ENCODE peak calls at places on chromosome 11, in four cellular contexts. V is tibial nerve, N is A549, U is HepG2. O is an unnamed sample.

GRCh38 chr11:27347949-27348879 is 14.8 kb downstream of the CCDC34 start:
- DNase-seq in V (no peak), U (no peak), N (no peak), O (no peak)

GRCh38 chr11:6319001-6319878 is 1.1 kb downstream of the CAVIN3 start:
- DNase-seq in V (peak), U (no peak), N (no peak), O (peak)

GRCh38 chr11:70212227-70212811 is 9.2 kb downstream of the FADD start:
- DNase-seq in U (peak), N (no peak), V (no peak), O (no peak)

GRCh38 chr11:35082322-35083180 is 56.4 kb upstream of the CD44 start:
- DNase-seq in U (no peak), N (peak), V (peak), O (no peak)

GRCh38 chr11:65310756-65311155 is 3.9 kb upstream of the CDC42EP2 start:
- DNase-seq in N (no peak), V (no peak), U (no peak), O (no peak)

GRCh38 chr11:123577081-123577598 is 77.3 kb downstream of the SCN3B start:
- DNase-seq in U (peak), N (peak), V (peak), O (peak)

GRCh38 chr11:95793111-95793510 is 2.8 kb downstream of the CEP57 start:
- DNase-seq in V (no peak), N (no peak), U (no peak), O (no peak)

GRCh38 chr11:2981130-2981529 is 11.0 kb downstream of the NAP1L4 start:
- DNase-seq in V (no peak), U (no peak), N (no peak), O (no peak)

GRCh38 chr11:64864135-64864472 is 14.3 kb downstream of the EHD1 start:
- DNase-seq in N (no peak), V (no peak), U (no peak), O (no peak)

GRCh38 chr11:88469828-88470227 is 132.3 kb upstream of the CTSC start:
- DNase-seq in N (no peak), U (no peak), V (no peak), O (no peak)

GRCh38 chr11:108871152-108871551 is 206.3 kb downstream of the DDX10 start:
- DNase-seq in U (peak), V (peak), N (no peak), O (peak)

GRCh38 chr11:45264839-45265515 is 21.2 kb downstream of the SYT13 start:
- DNase-seq in U (peak), N (peak), V (no peak), O (no peak)

GRCh38 chr11:8959546-8960166 is 4.6 kb downstream of the TMEM9B start:
- DNase-seq in V (peak), N (peak), U (peak), O (no peak)

GRCh38 chr11:33558097-33558496 is 142.5 kb downstream of the C11orf91 start:
- DNase-seq in V (no peak), U (no peak), N (no peak), O (no peak)

GRCh38 chr11:126411971-126412381 is 56.5 kb downstream of the ST3GAL4 start:
- DNase-seq in U (no peak), V (no peak), N (no peak), O (no peak)

GRCh38 chr11:96001037-96001436 is 77.1 kb upstream of the MTMR2 start:
- DNase-seq in N (no peak), U (no peak), V (peak), O (peak)

GRCh38 chr11:45037425-45038005 is 86.8 kb upstream of the TP53I11 start:
- DNase-seq in N (no peak), V (no peak), U (no peak), O (no peak)

GRCh38 chr11:120569903-120570302 is 58.4 kb downstream of the GRIK4 start:
- DNase-seq in V (no peak), N (no peak), U (peak), O (no peak)

GRCh38 chr11:10307022-10307410 is 2.1 kb downstream of the ADM start:
- DNase-seq in V (no peak), U (peak), N (peak), O (no peak)

GRCh38 chr11:94553938-94554337 is 10.2 kb downstream of the FUT4 start:
- DNase-seq in N (no peak), U (no peak), V (no peak), O (no peak)

GRCh38 chr11:134658481-134659080 is 246.5 kb upstream of the B3GAT1 start:
- DNase-seq in U (no peak), N (no peak), V (no peak), O (no peak)

GRCh38 chr11:117851091-117851490 is 25.4 kb downstream of the FXYD6 start:
- DNase-seq in V (no peak), N (no peak), U (no peak), O (no peak)

GRCh38 chr11:76161261-76161961 is 44.9 kb downstream of the WNT11 start:
- DNase-seq in V (no peak), U (no peak), N (no peak), O (peak)

GRCh38 chr11:17221968-17222367 is 14.2 kb upstream of the PIK3C2A start:
- DNase-seq in V (no peak), U (no peak), N (no peak), O (no peak)

GRCh38 chr11:134145715-134146114 is 76.8 kb downstream of the JAM3 start:
- DNase-seq in V (no peak), N (no peak), U (no peak), O (no peak)

GRCh38 chr11:111510311-111510710 is 1.9 kb downstream of the BTG4 start:
- DNase-seq in N (no peak), V (no peak), U (no peak), O (no peak)

GRCh38 chr11:494761-495536 is 12.1 kb downstream of the RNH1 start:
- DNase-seq in N (no peak), U (no peak), V (no peak), O (no peak)

GRCh38 chr11:126654886-126655806 is 299.7 kb downstream of the ST3GAL4 start:
- DNase-seq in N (no peak), U (no peak), V (no peak), O (no peak)

GRCh38 chr11:35014352-35014751 is 97.9 kb downstream of the PDHX start:
- DNase-seq in V (no peak), N (no peak), U (no peak), O (no peak)

GRCh38 chr11:113550179-113550578 is 75.0 kb upstream of the DRD2 start:
- DNase-seq in V (no peak), N (no peak), U (no peak), O (no peak)

GRCh38 chr11:62858201-62858600 is 18.8 kb upstream of the WDR74 start:
- DNase-seq in V (no peak), U (peak), N (no peak), O (no peak)

GRCh38 chr11:117457031-117457785 is 129.6 kb downstream of the CEP164 start:
- DNase-seq in U (no peak), V (no peak), N (no peak), O (no peak)

GRCh38 chr11:23359297-23359696 is 499.0 kb upstream of the CCDC179 start:
- DNase-seq in N (no peak), V (no peak), U (peak), O (no peak)

DNA sequence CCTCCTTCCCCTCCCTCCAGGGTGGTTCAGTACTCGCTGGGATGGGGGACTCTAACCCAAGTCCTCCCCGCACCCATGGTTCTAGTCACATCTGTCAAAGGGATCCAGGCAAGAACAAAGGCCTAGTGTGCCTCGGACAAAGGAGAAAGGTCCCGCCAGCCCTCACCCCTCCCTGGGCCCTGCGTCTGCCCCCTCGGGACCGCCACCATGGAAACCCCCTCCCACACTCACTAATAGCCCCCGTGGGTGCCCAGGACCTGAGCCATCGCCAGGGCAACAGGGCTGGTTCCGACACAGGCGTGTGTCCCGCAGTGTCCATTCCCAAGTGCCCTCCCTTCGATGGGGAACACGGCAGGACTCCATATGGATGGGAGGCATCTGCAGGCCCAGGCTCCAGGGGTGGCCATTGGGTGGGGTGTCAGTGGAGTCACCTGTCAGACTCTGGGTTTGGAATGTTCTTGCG is 5.1 kb upstream of the CARNS1 start:
- DNase-seq in U (no peak), V (no peak), N (no peak), O (no peak)
- H3K27ac ChIP-seq in U (no peak), V (peak), N (no peak), O (no peak)

DNA sequence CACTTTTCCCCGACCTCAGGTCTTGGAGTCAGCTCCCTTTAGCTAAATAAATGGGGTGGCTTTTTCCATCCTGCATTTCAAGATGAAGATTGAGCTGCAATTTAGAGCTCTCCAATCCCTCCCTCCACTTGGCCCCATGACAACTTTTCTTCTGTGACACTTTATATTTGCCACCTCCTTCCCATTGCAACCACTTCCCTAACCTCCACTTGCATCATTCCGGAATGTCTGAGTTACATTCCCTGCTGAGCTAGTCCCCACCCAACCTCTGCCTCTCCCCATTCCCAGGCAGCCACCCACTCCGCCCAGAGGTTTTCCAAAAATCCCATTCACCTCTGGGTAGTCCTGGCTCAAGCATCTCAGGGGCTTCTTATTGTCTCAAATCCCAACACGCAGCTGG is 24.7 kb downstream of the PC start:
- DNase-seq in U (no peak), V (no peak), N (no peak), O (no peak)
- TF ChIP-seq EP300 in U (no peak), V (no peak), N (no peak), O (no peak)

GRCh38 chr11:12886508-12886907 is 122.6 kb upstream of the RASSF10 start:
- DNase-seq in U (no peak), V (no peak), N (no peak), O (no peak)
- H3K27ac ChIP-seq in U (no peak), V (no peak), N (no peak), O (no peak)

GRCh38 chr11:85694385-85694980 is 8.5 kb upstream of the CCDC89 start:
- DNase-seq in N (peak), U (peak), V (no peak), O (no peak)

GRCh38 chr11:85697747-85698146 is 11.8 kb upstream of the CCDC89 start:
- DNase-seq in U (no peak), V (no peak), N (no peak), O (no peak)

GRCh38 chr11:85699957-85700741 is 14.2 kb upstream of the CCDC89 start:
- DNase-seq in N (no peak), V (no peak), U (no peak), O (no peak)

GRCh38 chr11:85698195-85698594 is 12.2 kb upstream of the CCDC89 start:
- DNase-seq in U (no peak), V (no peak), N (no peak), O (no peak)
- TF ChIP-seq EP300 in U (no peak), V (no peak), N (no peak), O (no peak)

GRCh38 chr11:74541466-74541865 is 47.9 kb upstream of the LIPT2 start:
- DNase-seq in V (no peak), U (no peak), N (no peak), O (no peak)
- H3K27ac ChIP-seq in V (no peak), U (no peak), N (no peak), O (no peak)

GRCh38 chr11:30110691-30111090 is 93.9 kb upstream of the KCNA4 start:
- DNase-seq in V (no peak), N (no peak), U (no peak), O (no peak)

GRCh38 chr11:30109774-30110173 is 92.9 kb upstream of the KCNA4 start:
- DNase-seq in N (no peak), V (no peak), U (no peak), O (no peak)

GRCh38 chr11:30107899-30108298 is 91.1 kb upstream of the KCNA4 start:
- DNase-seq in N (no peak), U (no peak), V (no peak), O (no peak)

GRCh38 chr11:30106222-30106621 is 89.4 kb upstream of the KCNA4 start:
- DNase-seq in U (no peak), V (no peak), N (no peak), O (no peak)

DNA sequence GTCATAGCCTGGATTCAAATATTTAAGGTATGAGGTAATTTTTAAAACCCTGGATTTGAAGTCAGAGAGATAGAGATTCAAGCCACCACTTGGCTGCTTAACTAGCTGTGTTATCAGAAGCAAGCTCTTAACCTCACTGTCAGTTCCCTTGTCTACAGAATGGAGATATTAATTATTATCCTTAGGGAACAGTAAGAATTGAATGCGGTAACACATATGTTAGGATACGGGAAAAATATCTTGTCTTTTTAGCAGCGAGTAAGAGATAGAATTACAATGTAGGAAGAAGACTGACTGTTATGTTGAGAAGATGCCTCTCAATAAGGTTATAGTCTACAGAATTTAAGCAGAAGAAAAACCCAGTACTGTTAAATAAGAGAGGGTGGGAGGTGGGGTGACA is 90.0 kb upstream of the KCNA4 start:
- DNase-seq in V (no peak), U (no peak), N (no peak), O (no peak)
- TF ChIP-seq EP300 in V (no peak), U (no peak), N (no peak), O (no peak)

O was measured in ovary.